ENCODE peak calls at places on chromosomes 7 and 10, in five cellular contexts. Q is GM12878, D is SK-N-SH, Y is IMR-90, Z is HCT116. V is an unnamed sample.
A peak's percentile ranks its signal among the peaks of the same experiment; 100 is the strongest.

GRCh38 chr7:130912910-130913720 is 179.1 kb upstream of the KLF14 start:
- DNase-seq in D (no peak), Q (peak; percentile 80), Z (peak; percentile 91), Y (peak; percentile 99), V (no peak)

GRCh38 chr10:107701947-107702346 is 537.4 kb upstream of the SORCS1 start:
- DNase-seq in Q (no peak), D (no peak), Z (no peak), Y (peak; percentile 7), V (no peak)

GRCh38 chr7:12069757-12070156 is 141.3 kb upstream of the TMEM106B start:
- DNase-seq in Q (no peak), D (no peak), Y (no peak), Z (no peak), V (peak; percentile 14)

GRCh38 chr7:11807000-11807399 is 25.0 kb downstream of the THSD7A start:
- DNase-seq in Y (no peak), D (no peak), Q (no peak), Z (no peak), V (no peak)

GRCh38 chr7:94509264-94509878 is at the start of gene CASD1:
- DNase-seq in Z (no peak), Q (no peak), Y (peak; percentile 1), D (no peak), V (peak; percentile 60)

GRCh38 chr10:88347022-88347421 is 236.1 kb downstream of the RNLS start:
- DNase-seq in Q (no peak), Y (no peak), Z (no peak), D (no peak), V (no peak)

GRCh38 chr7:45890902-45891461 is 2.7 kb downstream of the IGFBP1 start:
- DNase-seq in D (peak; percentile 58), Z (peak; percentile 22), Y (peak; percentile 53), Q (no peak), V (peak; percentile 38)

GRCh38 chr10:110500515-110500905 is 2.8 kb downstream of the DUSP5 start:
- DNase-seq in Y (peak; percentile 81), Q (no peak), D (no peak), Z (no peak), V (peak; percentile 45)

GRCh38 chr7:137970263-137970975 is 31.5 kb downstream of the CREB3L2 start:
- DNase-seq in D (no peak), Z (no peak), Q (no peak), Y (peak; percentile 85), V (peak; percentile 21)

GRCh38 chr7:134811798-134812197 is 32.4 kb downstream of the CALD1 start:
- DNase-seq in Y (peak; percentile 60), D (no peak), Q (no peak), Z (no peak), V (no peak)

GRCh38 chr7:155490697-155491628 is 33.0 kb downstream of the EN2 start:
- DNase-seq in Z (no peak), D (peak; percentile 71), Y (no peak), Q (no peak), V (no peak)

GRCh38 chr10:89360153-89360552 is 17.7 kb upstream of the IFIT1B start:
- DNase-seq in Q (no peak), Y (no peak), D (no peak), Z (no peak), V (no peak)

GRCh38 chr7:154953006-154953684 is 49.8 kb downstream of the PAXIP1 start:
- DNase-seq in Y (peak; percentile 29), Q (no peak), Z (peak; percentile 24), D (peak; percentile 63), V (peak; percentile 27)

GRCh38 chr10:51186358-51186757 is 112.1 kb downstream of the PRKG1 start:
- DNase-seq in D (no peak), Z (no peak), Y (no peak), Q (no peak), V (no peak)

GRCh38 chr10:25467861-25468260 is 293.1 kb downstream of the GPR158 start:
- DNase-seq in Y (no peak), D (no peak), Q (no peak), Z (no peak), V (no peak)

GRCh38 chr7:134549366-134549765 is 456 bp downstream of the AKR1B15 start:
- DNase-seq in Z (no peak), D (no peak), Y (no peak), Q (no peak), V (no peak)

GRCh38 chr10:72503241-72503640 is 122.6 kb downstream of the MICU1 start:
- DNase-seq in D (no peak), Q (no peak), Y (peak; percentile 69), Z (no peak), V (no peak)

GRCh38 chr10:51289519-51289918 is 215.2 kb downstream of the PRKG1 start:
- DNase-seq in Z (no peak), Q (no peak), D (no peak), Y (no peak), V (no peak)

GRCh38 chr7:98209166-98209920 is 1.9 kb upstream of the BHLHA15 start:
- DNase-seq in Q (no peak), D (no peak), Y (no peak), Z (no peak), V (no peak)

GRCh38 chr10:72321248-72322029 is 33.3 kb downstream of the DNAJB12 start:
- DNase-seq in D (no peak), Y (no peak), Z (no peak), Q (no peak), V (no peak)

DNA sequence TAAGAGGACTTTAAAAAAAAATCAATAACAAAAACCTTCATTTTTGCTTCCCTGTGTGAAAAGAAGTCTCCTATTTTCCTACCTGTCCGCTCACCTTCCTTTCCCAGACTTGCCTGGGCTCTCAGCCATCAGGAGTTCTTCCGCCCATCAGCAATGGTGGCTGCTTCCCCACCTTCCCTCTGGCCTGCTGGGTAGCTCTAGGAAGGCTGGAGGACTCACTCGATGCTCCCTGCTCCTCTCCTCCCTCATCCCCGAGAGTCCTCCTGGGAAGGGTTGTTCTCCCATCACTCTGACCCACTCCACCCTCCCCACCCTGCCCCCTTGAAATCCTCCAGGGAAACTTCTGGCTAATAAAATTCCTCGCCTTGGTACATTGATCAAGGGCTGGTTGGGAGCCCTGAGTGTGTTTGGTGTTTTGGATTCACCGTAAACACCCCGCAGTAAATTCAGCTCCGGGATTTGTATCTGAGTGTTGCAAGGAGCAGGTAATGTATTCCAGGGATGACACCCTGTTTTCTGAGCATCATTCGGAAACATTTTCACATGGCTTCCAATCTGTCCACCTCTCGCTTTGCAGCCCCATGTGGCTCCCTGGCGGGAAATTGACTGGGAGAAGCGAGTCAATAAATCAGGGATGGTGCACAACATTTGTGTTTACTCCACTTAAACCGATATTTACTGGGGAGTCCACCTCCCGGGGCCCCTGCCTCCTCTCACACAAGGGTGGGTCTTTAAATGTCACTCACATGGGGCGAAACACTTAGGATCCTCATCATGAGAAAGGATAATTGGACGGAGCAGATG is 126.3 kb upstream of the SDK1 start:
- DNase-seq in Q (no peak), D (no peak), Z (peak; percentile 18), Y (no peak), V (no peak)
- TF ChIP-seq RAD21 in Q (no peak), D (no peak), Z (no peak), Y (no peak), V (no peak)

DNA sequence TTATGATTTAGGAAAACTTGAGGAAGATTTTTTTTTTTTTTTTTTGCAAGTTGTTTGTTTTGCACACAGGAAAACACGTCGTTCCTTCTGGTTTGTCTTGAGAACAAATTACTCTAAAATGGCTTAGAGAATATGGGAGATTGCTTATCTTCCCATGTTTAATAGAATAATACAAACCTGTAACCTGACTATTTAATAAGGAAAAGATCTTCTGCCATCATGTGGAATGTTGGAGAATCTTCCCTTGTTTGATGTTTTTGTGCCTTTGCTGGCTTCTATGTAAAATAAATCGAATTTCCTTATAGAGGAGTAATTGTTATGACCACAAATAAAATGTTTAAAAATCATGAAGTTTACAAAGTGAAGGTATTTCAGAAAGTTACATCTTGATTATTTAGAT is 818.8 kb downstream of the GATA3 start:
- DNase-seq in Z (no peak), Y (no peak), Q (no peak), D (peak; percentile 41), V (peak; percentile 57)
- TF ChIP-seq RAD21 in Z (no peak), Y (no peak), Q (no peak), D (peak; percentile 85), V (peak; percentile 74)

DNA sequence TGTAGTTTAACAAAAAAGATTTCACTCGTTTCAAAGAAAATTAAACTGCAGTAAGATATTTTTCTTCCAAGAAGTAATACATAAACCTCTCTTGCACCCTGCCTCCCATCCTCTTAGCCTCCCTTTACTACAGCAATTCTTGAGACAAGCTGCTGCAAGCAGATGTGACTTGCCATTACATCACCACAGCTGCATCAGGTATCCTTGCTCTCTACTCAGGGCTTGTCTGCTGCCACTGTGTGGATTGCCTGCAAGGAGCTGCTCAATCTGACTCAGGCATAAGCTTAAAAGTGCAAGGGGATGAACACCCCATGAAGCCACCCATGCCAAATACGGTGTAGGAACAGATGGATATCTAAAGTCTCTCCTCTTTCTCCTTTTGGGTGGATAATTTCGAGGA is 609.9 kb downstream of the DNAJB9 start:
- DNase-seq in Y (no peak), Q (no peak), D (no peak), Z (no peak), V (no peak)
- TF ChIP-seq RAD21 in Y (no peak), Q (no peak), D (no peak), Z (no peak), V (no peak)

GRCh38 chr10:113329121-113329596 is 223.7 kb upstream of the HABP2 start:
- DNase-seq in Y (peak; percentile 62), D (peak; percentile 20), Z (no peak), Q (no peak), V (no peak)
- TF ChIP-seq RAD21 in Y (no peak), D (no peak), Z (no peak), Q (no peak), V (no peak)

GRCh38 chr7:150343225-150343624 is 1.8 kb upstream of the RARRES2 start:
- DNase-seq in D (no peak), Y (no peak), Z (no peak), Q (no peak), V (no peak)
- TF ChIP-seq RAD21 in D (no peak), Y (no peak), Z (no peak), Q (no peak), V (no peak)

GRCh38 chr10:99285846-99286245 is 43.3 kb upstream of the CNNM1 start:
- DNase-seq in D (no peak), Q (no peak), Z (no peak), Y (peak; percentile 1), V (no peak)
- TF ChIP-seq RAD21 in D (no peak), Q (no peak), Z (no peak), Y (no peak), V (no peak)

DNA sequence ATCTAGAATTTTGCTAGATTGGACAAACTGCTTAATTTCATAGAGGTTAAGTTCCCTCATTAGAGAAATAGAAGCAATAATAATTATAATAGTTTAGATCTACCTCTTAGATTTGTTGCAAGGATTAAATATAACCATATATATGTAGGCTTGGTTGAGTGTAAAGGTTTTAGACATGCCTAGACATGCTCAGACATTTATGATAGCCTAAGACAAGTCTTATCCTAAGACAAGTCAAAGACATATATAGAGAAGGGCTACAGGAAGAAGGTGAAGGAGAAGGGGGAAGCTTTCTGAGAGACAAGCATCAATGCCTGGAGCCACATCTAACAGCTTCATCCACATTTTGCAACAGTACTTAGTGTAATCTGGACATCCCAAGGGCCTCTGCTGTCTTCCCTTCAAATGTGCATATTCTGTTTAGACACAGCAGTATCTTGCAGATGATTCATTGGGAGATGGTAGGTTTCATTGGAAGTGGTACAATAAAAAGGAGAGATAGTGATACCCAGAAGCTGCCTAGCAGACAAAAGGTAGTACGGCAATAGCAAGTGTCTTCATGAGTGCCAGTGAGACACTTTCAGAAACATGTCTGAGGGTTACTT is 146.5 kb downstream of the HGF start:
- DNase-seq in Y (peak; percentile 34), D (no peak), Z (no peak), Q (no peak), V (no peak)
- TF ChIP-seq RAD21 in Y (no peak), D (no peak), Z (no peak), Q (no peak), V (no peak)

GRCh38 chr10:60203993-60204618 is 185.6 kb downstream of the ANK3 start:
- DNase-seq in Y (peak; percentile 54), Z (peak; percentile 12), D (peak; percentile 30), Q (no peak), V (peak; percentile 10)
- TF ChIP-seq RAD21 in Y (peak; percentile 64), Z (peak; percentile 52), D (peak; percentile 65), Q (peak; percentile 49), V (peak; percentile 53)

V was measured in A549.